ENCODE peak calls at places on chromosomes 12 and 14, in six cellular contexts. Z is fibroblast of mammary gland, F is sigmoid colon, M is progenitor cell of endocrine pancreas, P is AG10803, U is AG09309. B is an unnamed sample.

GRCh38 chr12:15256760-15257159 is 35.5 kb upstream of the RERG start:
- DNase-seq in Z (peak), F (peak), M (no peak), P (peak), U (no peak), B (no peak)

GRCh38 chr14:68986225-68986624 is 7.1 kb upstream of the ACTN1 start:
- DNase-seq in Z (no peak), F (no peak), M (no peak), P (no peak), U (no peak), B (no peak)

GRCh38 chr12:124191024-124191359 is 103.9 kb upstream of the RFLNA start:
- DNase-seq in Z (peak), F (no peak), M (no peak), P (peak), U (no peak), B (no peak)

GRCh38 chr12:4214912-4215861 is 58.4 kb upstream of the CCND2 start:
- DNase-seq in Z (no peak), F (peak), M (peak), P (no peak), U (no peak), B (no peak)

GRCh38 chr14:74459981-74460380 is 33.1 kb downstream of the NPC2 start:
- DNase-seq in Z (no peak), F (no peak), M (no peak), P (no peak), U (no peak), B (no peak)

GRCh38 chr14:55847766-55848165 is 267.8 kb downstream of the KTN1 start:
- DNase-seq in Z (peak), F (no peak), M (no peak), P (peak), U (no peak), B (peak)

GRCh38 chr12:74108729-74109128 is 428.9 kb upstream of the ATXN7L3B start:
- DNase-seq in Z (no peak), F (no peak), M (no peak), P (no peak), U (no peak), B (no peak)

GRCh38 chr12:76706099-76706498 is 57.8 kb upstream of the ZDHHC17 start:
- DNase-seq in Z (peak), F (no peak), M (no peak), P (peak), U (no peak), B (no peak)

GRCh38 chr14:67457782-67458181 is 30.7 kb downstream of the TMEM229B start:
- DNase-seq in Z (no peak), F (no peak), M (no peak), P (no peak), U (no peak), B (no peak)

GRCh38 chr14:22487401-22487800 is 101.6 kb downstream of the DAD1 start:
- DNase-seq in Z (no peak), F (no peak), M (no peak), P (no peak), U (no peak), B (no peak)

GRCh38 chr14:101575581-101575980 is 14.3 kb downstream of the DIO3 start:
- DNase-seq in Z (no peak), F (no peak), M (no peak), P (no peak), U (no peak), B (no peak)

GRCh38 chr14:28652782-28653181 is 113.8 kb upstream of the FOXG1 start:
- DNase-seq in Z (peak), F (no peak), M (no peak), P (peak), U (no peak), B (peak)

GRCh38 chr14:86654558-86655184 is 1124.7 kb downstream of the FLRT2 start:
- DNase-seq in Z (peak), F (no peak), M (no peak), P (peak), U (no peak), B (peak)

GRCh38 chr12:32477714-32478113 is 78.4 kb downstream of the FGD4 start:
- DNase-seq in Z (no peak), F (no peak), M (no peak), P (peak), U (no peak), B (peak)

GRCh38 chr12:49019435-49020317 is 1.1 kb upstream of the PRKAG1 start:
- DNase-seq in Z (peak), F (no peak), M (no peak), P (peak), U (no peak), B (peak)

GRCh38 chr12:2682301-2683282 is 112.2 kb upstream of the FKBP4 start:
- DNase-seq in Z (peak), F (no peak), M (no peak), P (peak), U (no peak), B (peak)

GRCh38 chr12:122691566-122691965 is 11.6 kb downstream of the HCAR2 start:
- DNase-seq in Z (no peak), F (no peak), M (no peak), P (no peak), U (no peak), B (no peak)

GRCh38 chr12:31263661-31264060 is 62.3 kb downstream of the SINHCAF start:
- DNase-seq in Z (peak), F (no peak), M (no peak), P (no peak), U (no peak), B (no peak)

GRCh38 chr12:31272607-31273225 is 53.2 kb downstream of the SINHCAF start:
- DNase-seq in Z (no peak), F (no peak), M (no peak), P (no peak), U (no peak), B (no peak)

GRCh38 chr12:31265722-31266121 is 60.2 kb downstream of the SINHCAF start:
- DNase-seq in Z (no peak), F (no peak), M (no peak), P (no peak), U (no peak), B (no peak)

DNA sequence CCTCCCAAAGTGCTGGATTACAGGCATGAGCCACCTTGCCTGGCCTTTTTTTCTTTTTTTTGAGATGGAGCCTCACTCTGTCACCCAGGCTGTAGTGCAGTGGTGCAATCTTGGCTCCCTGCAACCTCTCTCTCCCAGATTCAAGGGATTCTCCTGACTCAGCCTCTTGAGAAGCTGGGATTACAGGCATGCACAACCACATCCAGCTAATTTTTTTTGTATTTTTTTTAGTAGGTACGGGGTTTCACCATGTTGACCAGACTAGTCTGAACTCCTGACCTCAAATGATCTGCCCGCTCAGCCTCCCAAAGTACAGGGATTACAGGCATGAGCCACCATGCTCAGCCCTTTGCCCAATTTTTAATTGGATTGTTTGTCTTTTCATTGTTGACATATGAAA is 58.0 kb downstream of the SINHCAF start:
- DNase-seq in Z (peak), F (no peak), M (no peak), P (peak), U (no peak), B (no peak)
- TF ChIP-seq CTCF in Z (no peak), F (no peak), M (no peak), P (no peak), U (no peak), B (no peak)

DNA sequence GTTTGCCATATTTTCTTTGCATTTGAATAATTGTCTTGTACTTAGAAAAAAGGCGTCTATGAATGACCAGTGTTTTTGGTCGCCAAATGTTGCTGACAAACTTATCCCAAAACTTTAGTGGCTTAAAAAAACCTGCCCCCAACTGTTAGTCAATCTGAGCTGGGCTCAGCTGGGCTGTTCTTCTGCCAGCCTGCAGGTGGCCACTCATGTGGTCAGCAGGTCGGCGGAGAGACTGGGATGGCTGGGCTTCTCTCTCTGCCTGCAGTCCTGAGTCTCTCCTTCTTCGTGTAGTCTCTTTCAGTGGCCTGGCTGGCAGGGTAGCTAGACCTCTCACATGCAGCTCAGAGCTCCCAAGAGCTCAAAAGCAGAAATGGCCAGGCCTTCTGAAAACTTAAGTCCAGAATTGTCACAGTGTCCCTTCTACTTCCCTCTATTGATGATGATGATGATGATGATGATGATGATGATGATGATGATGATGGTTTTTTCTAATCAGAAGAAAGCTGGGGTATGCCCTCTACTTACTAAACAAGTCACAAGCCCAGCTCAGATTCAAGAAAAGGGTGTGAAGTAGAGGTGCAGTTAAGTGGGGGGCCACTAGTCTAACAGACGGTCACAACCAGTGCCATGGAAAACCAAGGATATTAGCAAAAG is 87.9 kb downstream of the PTPN11 start:
- DNase-seq in Z (no peak), F (no peak), M (no peak), P (no peak), U (no peak), B (no peak)
- TF ChIP-seq CTCF in Z (peak), F (no peak), M (peak), P (no peak), U (no peak), B (peak)

GRCh38 chr12:6067152-6067916 is 57.1 kb downstream of the VWF start:
- DNase-seq in Z (peak), F (no peak), M (no peak), P (no peak), U (no peak), B (no peak)
- TF ChIP-seq CTCF in Z (peak), F (no peak), M (peak), P (peak), U (peak), B (peak)

GRCh38 chr14:57879516-57879915 is 13.6 kb upstream of the SLC35F4 start:
- DNase-seq in Z (no peak), F (no peak), M (no peak), P (no peak), U (no peak), B (no peak)

GRCh38 chr14:57883061-57883460 is 17.2 kb upstream of the SLC35F4 start:
- DNase-seq in Z (peak), F (no peak), M (no peak), P (peak), U (no peak), B (no peak)

GRCh38 chr14:57889245-57889644 is 23.4 kb upstream of the SLC35F4 start:
- DNase-seq in Z (peak), F (no peak), M (no peak), P (peak), U (peak), B (peak)

GRCh38 chr14:57884175-57884574 is 18.3 kb upstream of the SLC35F4 start:
- DNase-seq in Z (peak), F (no peak), M (no peak), P (no peak), U (no peak), B (peak)
- TF ChIP-seq CTCF in Z (peak), F (no peak), M (peak), P (peak), U (peak), B (peak)